ENCODE peak calls at places on chromosomes 2 and 18, in four cellular contexts. Q is A673, K is GM23338, O is PC-3. H is an unnamed sample. For H3K4me1, the result is how much of the 10 kb centered on the place peaks cover.

GRCh38 chr2:128308284-128308731 is 10.4 kb downstream of the HS6ST1 start:
- DNase-seq in Q (no peak), K (no peak), O (no peak), H (peak)

GRCh38 chr18:58831610-58832009 is 33.1 kb upstream of the ZNF532 start:
- DNase-seq in Q (no peak), K (no peak), O (peak), H (no peak)

GRCh38 chr2:120863173-120863545 is 127.5 kb downstream of the GLI2 start:
- DNase-seq in Q (no peak), K (no peak), O (no peak), H (peak)

GRCh38 chr2:233120459-233120858 is 60.3 kb downstream of the INPP5D start:
- DNase-seq in Q (no peak), K (no peak), O (peak), H (no peak)

GRCh38 chr2:101981484-101981883 is 10.3 kb upstream of the IL1R2 start:
- DNase-seq in Q (no peak), K (no peak), O (no peak), H (no peak)

GRCh38 chr2:170597705-170598420 is 117.3 kb upstream of the SP5 start:
- DNase-seq in Q (no peak), K (no peak), O (no peak), H (no peak)

GRCh38 chr2:160294339-160294803 is 94.3 kb upstream of the ITGB6 start:
- DNase-seq in Q (no peak), K (no peak), O (peak), H (no peak)

GRCh38 chr2:167783266-167784070 is 463.9 kb downstream of the STK39 start:
- DNase-seq in Q (no peak), K (peak), O (no peak), H (no peak)

GRCh38 chr2:235740821-235741220 is 247.0 kb downstream of the AGAP1 start:
- DNase-seq in Q (peak), K (peak), O (peak), H (no peak)

GRCh38 chr2:24507511-24507910 is 16.5 kb downstream of the NCOA1 start:
- DNase-seq in Q (no peak), K (no peak), O (no peak), H (no peak)

GRCh38 chr2:122163596-122163995 is 408.1 kb downstream of the TSN start:
- DNase-seq in Q (no peak), K (no peak), O (no peak), H (no peak)

GRCh38 chr18:57073516-57074187 is 73.2 kb upstream of the BOD1L2 start:
- DNase-seq in Q (no peak), K (no peak), O (no peak), H (no peak)

GRCh38 chr2:232568161-232568560 is 17.7 kb downstream of the EIF4E2 start:
- DNase-seq in Q (peak), K (no peak), O (peak), H (no peak)

GRCh38 chr2:230898016-230898415 is 27.0 kb downstream of the GPR55 start:
- DNase-seq in Q (no peak), K (no peak), O (no peak), H (peak)

GRCh38 chr18:62523631-62524442 is 1.0 kb downstream of the ZCCHC2 start:
- DNase-seq in Q (peak), K (peak), O (peak), H (peak)

GRCh38 chr18:56789004-56789888 is 138.1 kb downstream of the WDR7 start:
- DNase-seq in Q (peak), K (peak), O (peak), H (no peak)

GRCh38 chr2:46135230-46135555 is 162.0 kb upstream of the EPAS1 start:
- DNase-seq in Q (no peak), K (no peak), O (no peak), H (no peak)

GRCh38 chr18:24987271-24987932 is 364.6 kb downstream of the ZNF521 start:
- DNase-seq in Q (no peak), K (peak), O (no peak), H (no peak)

GRCh38 chr2:112138143-112139032 is at the start of gene FBLN7:
- DNase-seq in Q (peak), K (peak), O (no peak), H (no peak)

GRCh38 chr2:96107883-96108551 is 8.4 kb downstream of the ADRA2B start:
- DNase-seq in Q (no peak), K (peak), O (no peak), H (no peak)

GRCh38 chr2:33670392-33670937 is 71.4 kb upstream of the FAM98A start:
- DNase-seq in Q (no peak), K (peak), O (peak), H (no peak)

GRCh38 chr2:239048771-239049170 is 200.9 kb downstream of the TWIST2 start:
- DNase-seq in Q (no peak), K (no peak), O (no peak), H (no peak)

DNA sequence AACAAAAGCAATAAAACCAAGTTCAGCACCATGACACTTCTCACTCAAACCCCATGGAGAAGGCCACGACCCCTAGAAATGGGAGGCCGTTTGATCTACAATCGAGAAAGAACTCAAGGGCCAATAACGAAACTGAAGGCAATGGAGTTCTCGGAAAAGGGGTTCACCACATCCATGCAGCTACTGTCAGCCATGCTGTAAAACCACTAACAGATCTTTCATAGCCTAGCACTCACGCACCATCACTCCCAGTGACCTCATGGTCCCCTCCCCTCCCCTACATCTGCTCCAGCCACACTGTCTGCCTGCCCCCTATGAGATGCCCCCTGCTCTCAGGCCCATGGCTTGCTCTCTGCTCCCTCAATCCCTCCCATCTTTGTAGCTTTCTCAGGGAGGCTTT is 135.3 kb downstream of the TMEM163 start:
- DNase-seq in Q (no peak), K (no peak), O (no peak), H (peak)
- H3K4me1 ChIP-seq in Q (under half), K (under half), O (under half), H (under half)

GRCh38 chr18:10127721-10128120 is 213.9 kb downstream of the VAPA start:
- DNase-seq in Q (no peak), K (no peak), O (no peak), H (no peak)
- H3K4me1 ChIP-seq in Q (under half), K (under half), O (under half), H (under half)

GRCh38 chr2:97931851-97932211 is 63.9 kb downstream of the TMEM131 start:
- DNase-seq in Q (no peak), K (no peak), O (no peak), H (no peak)

GRCh38 chr2:97931118-97931850 is 64.5 kb downstream of the TMEM131 start:
- DNase-seq in Q (no peak), K (no peak), O (no peak), H (no peak)

GRCh38 chr2:97936199-97936598 is 59.5 kb downstream of the TMEM131 start:
- DNase-seq in Q (no peak), K (peak), O (peak), H (peak)

GRCh38 chr2:97932975-97933662 is 62.6 kb downstream of the TMEM131 start:
- DNase-seq in Q (no peak), K (no peak), O (no peak), H (no peak)

GRCh38 chr2:97935719-97936161 is 60.0 kb downstream of the TMEM131 start:
- DNase-seq in Q (peak), K (peak), O (peak), H (no peak)
- H3K4me1 ChIP-seq in Q (under half), K (under half), O (under half), H (under half)

GRCh38 chr2:1283020-1283801 is 130.1 kb upstream of the TPO start:
- DNase-seq in Q (no peak), K (no peak), O (no peak), H (no peak)
- H3K4me1 ChIP-seq in Q (under half), K (under half), O (under half), H (under half)

GRCh38 chr2:13616656-13617055 is 899.9 kb downstream of the TRIB2 start:
- DNase-seq in Q (no peak), K (no peak), O (no peak), H (no peak)

GRCh38 chr2:13607139-13607538 is 890.4 kb downstream of the TRIB2 start:
- DNase-seq in Q (no peak), K (no peak), O (no peak), H (no peak)

GRCh38 chr2:13616059-13616458 is 899.3 kb downstream of the TRIB2 start:
- DNase-seq in Q (no peak), K (no peak), O (no peak), H (no peak)

DNA sequence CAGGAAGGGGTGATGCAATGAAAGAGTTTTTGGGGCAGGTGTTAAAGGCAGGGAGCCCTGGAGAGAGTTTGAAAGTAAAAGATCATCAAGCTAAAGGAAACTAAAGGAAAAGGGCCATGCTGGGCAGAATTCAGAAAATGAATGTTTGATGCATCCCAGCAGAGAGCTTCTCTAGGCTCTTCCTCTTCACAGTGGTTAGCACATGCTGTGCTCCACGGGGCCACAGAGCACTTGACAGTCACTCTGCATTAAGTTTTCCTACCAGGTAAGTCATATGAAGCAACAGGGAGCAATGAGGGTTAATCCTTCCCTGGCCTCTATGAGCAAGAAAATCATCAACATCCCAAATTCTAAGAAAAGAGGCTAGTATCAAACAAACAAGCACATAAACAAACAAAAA is 895.2 kb downstream of the TRIB2 start:
- DNase-seq in Q (no peak), K (peak), O (no peak), H (no peak)
- H3K4me1 ChIP-seq in Q (under half), K (under half), O (under half), H (under half)

GRCh38 chr2:105800953-105801635 is 56.4 kb downstream of the NCK2 start:
- DNase-seq in Q (no peak), K (no peak), O (no peak), H (peak)
- H3K4me1 ChIP-seq in Q (under half), K (under half), O (under half), H (under half)

DNA sequence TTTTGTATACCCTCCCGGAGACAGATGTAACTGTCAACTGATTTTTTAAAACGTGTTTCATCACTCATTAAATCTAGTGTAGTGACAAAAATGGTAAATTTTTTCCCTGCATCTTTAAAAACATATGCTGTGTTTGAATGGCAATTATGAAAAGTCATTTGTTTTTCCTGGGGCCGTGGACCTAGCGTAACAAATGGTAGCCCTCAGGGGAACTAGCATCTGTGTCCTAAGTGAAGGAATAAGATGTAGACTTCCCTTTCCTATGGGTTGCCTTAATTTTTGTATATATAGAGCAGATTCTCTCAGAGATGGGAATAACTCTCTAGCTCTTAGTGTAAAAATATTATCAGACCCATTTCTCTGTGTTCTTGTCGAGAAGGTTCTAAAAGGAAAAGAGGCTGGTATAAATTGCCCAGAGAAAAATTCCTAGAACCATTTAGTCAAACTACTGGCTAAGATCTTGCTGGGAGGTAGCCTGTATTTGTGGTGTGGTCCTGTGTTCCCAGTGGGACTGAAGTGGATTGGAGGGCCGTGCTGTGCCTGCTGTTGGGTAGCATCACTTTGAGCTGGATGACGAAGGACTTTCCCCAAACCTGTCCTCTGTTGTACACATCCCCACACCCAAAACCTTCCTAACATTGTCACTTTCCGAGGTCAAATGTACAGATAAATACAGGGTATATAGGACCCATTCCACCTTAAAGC is 85.8 kb downstream of the LIMS1 start:
- DNase-seq in Q (no peak), K (no peak), O (no peak), H (no peak)
- H3K4me1 ChIP-seq in Q (half or more), K (under half), O (half or more), H (under half)